ENCODE peak calls at places on chromosomes 16 and 17, in five cellular contexts. W, X, J, U and Y are unnamed samples.

GRCh38 chr17:32010114-32010513 is 2.9 kb downstream of the LRRC37B start:
- DNase-seq in W (no peak), X (no peak), J (no peak), U (no peak), Y (no peak)

GRCh38 chr17:53217311-53217710 is 605.4 kb upstream of the KIF2B start:
- DNase-seq in W (no peak), X (no peak), J (no peak), U (no peak), Y (no peak)

GRCh38 chr16:30166202-30166902 is 17.1 kb upstream of the CORO1A start:
- DNase-seq in W (no peak), X (no peak), J (no peak), U (no peak), Y (no peak)

GRCh38 chr16:64907844-64908243 is 214.0 kb downstream of the CDH11 start:
- DNase-seq in W (no peak), X (no peak), J (no peak), U (no peak), Y (no peak)

GRCh38 chr17:80253631-80254395 is 6.8 kb upstream of the RNF213 start:
- DNase-seq in W (no peak), X (no peak), J (no peak), U (no peak), Y (no peak)

GRCh38 chr17:32319548-32319905 is 22.4 kb downstream of the C17orf75 start:
- DNase-seq in W (peak; percentile 75), X (peak; percentile 79), J (peak; percentile 57), U (peak; percentile 49), Y (peak; percentile 72)

GRCh38 chr17:17944253-17944652 is 27.9 kb downstream of the TOM1L2 start:
- DNase-seq in W (no peak), X (no peak), J (no peak), U (no peak), Y (no peak)

GRCh38 chr17:49980703-49981197 is 11.8 kb downstream of the DLX4 start:
- DNase-seq in W (no peak), X (no peak), J (no peak), U (no peak), Y (no peak)

GRCh38 chr17:58336456-58337094 is 8.0 kb upstream of the TSPOAP1 start:
- DNase-seq in W (no peak), X (no peak), J (no peak), U (peak; percentile 68), Y (peak; percentile 40)

GRCh38 chr17:75634376-75634740 is 1.1 kb downstream of the SMIM5 start:
- DNase-seq in W (no peak), X (no peak), J (no peak), U (no peak), Y (no peak)

GRCh38 chr16:82955836-82956348 is 329.1 kb downstream of the CDH13 start:
- DNase-seq in W (no peak), X (no peak), J (no peak), U (no peak), Y (no peak)

GRCh38 chr16:19704321-19705130 is 13.5 kb downstream of the KNOP1 start:
- DNase-seq in W (no peak), X (peak; percentile 66), J (no peak), U (peak; percentile 86), Y (peak; percentile 73)

GRCh38 chr16:73047536-73048291 is at the start of gene ZFHX3:
- DNase-seq in W (peak; percentile 57), X (peak; percentile 65), J (no peak), U (no peak), Y (peak; percentile 83)

GRCh38 chr17:71548540-71549190 is 572.2 kb upstream of the SOX9 start:
- DNase-seq in W (no peak), X (no peak), J (no peak), U (no peak), Y (peak; percentile 40)

GRCh38 chr16:89051521-89052166 is 42.0 kb upstream of the ACSF3 start:
- DNase-seq in W (peak; percentile 29), X (no peak), J (no peak), U (no peak), Y (no peak)

GRCh38 chr17:57356722-57357391 is 100.5 kb downstream of the MSI2 start:
- DNase-seq in W (peak; percentile 24), X (no peak), J (no peak), U (no peak), Y (no peak)

GRCh38 chr17:77802811-77803220 is 155.7 kb upstream of the TNRC6C start:
- DNase-seq in W (no peak), X (no peak), J (no peak), U (no peak), Y (peak; percentile 67)

GRCh38 chr17:66923881-66924280 is 40.6 kb upstream of the CACNG4 start:
- DNase-seq in W (no peak), X (no peak), J (no peak), U (no peak), Y (no peak)

GRCh38 chr16:90077757-90078593 is 844 bp upstream of the PRDM7 start:
- DNase-seq in W (no peak), X (no peak), J (no peak), U (peak; percentile 39), Y (peak; percentile 62)

GRCh38 chr16:56195151-56195550 is 3.9 kb downstream of the GNAO1 start:
- DNase-seq in W (no peak), X (no peak), J (no peak), U (no peak), Y (no peak)

GRCh38 chr16:4320571-4321137 is 4.8 kb downstream of the GLIS2 start:
- DNase-seq in W (no peak), X (no peak), J (no peak), U (no peak), Y (no peak)

GRCh38 chr17:75003070-75003956 is 9.2 kb upstream of the MRPL58 start:
- DNase-seq in W (no peak), X (no peak), J (no peak), U (no peak), Y (no peak)

GRCh38 chr17:13601776-13602551 is at the start of gene HS3ST3A1:
- DNase-seq in W (peak; percentile 94), X (no peak), J (no peak), U (peak; percentile 84), Y (peak; percentile 97)

GRCh38 chr17:35087731-35088646 is 24.5 kb upstream of the RFFL start:
- DNase-seq in W (peak; percentile 58), X (peak; percentile 26), J (no peak), U (peak; percentile 44), Y (peak; percentile 69)

GRCh38 chr17:74089869-74090464 is 113.5 kb upstream of the RPL38 start:
- DNase-seq in W (peak; percentile 86), X (peak; percentile 8), J (peak; percentile 53), U (peak; percentile 64), Y (peak; percentile 56)

GRCh38 chr17:41437769-41438168 is 3.0 kb downstream of the KRT38 start:
- DNase-seq in W (no peak), X (no peak), J (no peak), U (no peak), Y (no peak)

GRCh38 chr16:87582221-87582965 is 19.9 kb upstream of the JPH3 start:
- DNase-seq in W (peak; percentile 42), X (peak; percentile 64), J (no peak), U (peak; percentile 90), Y (peak; percentile 96)

GRCh38 chr17:45302649-45303173 is 14.1 kb downstream of the MAP3K14 start:
- DNase-seq in W (no peak), X (peak; percentile 39), J (no peak), U (peak; percentile 76), Y (peak; percentile 75)

GRCh38 chr16:50547340-50547865 is 793 bp upstream of the NKD1 start:
- DNase-seq in W (no peak), X (no peak), J (peak; percentile 49), U (no peak), Y (no peak)

GRCh38 chr17:8941520-8941919 is 24.0 kb downstream of the PIK3R5 start:
- DNase-seq in W (no peak), X (no peak), J (no peak), U (no peak), Y (no peak)

GRCh38 chr17:78697122-78697845 is 84.8 kb downstream of the CYTH1 start:
- DNase-seq in W (no peak), X (no peak), J (no peak), U (peak; percentile 75), Y (peak; percentile 86)